ENCODE peak calls at places on chromosomes 7 and 10, in four cellular contexts. O, J, A and M are unnamed samples.

GRCh38 chr7:29119538-29119937 is 26.8 kb downstream of the CPVL start:
- DNase-seq in O (no peak), J (no peak), A (no peak), M (no peak)

GRCh38 chr10:77837248-77837924 is 89.2 kb downstream of the DLG5 start:
- DNase-seq in O (peak), J (no peak), A (no peak), M (peak)

GRCh38 chr10:125217986-125218675 is 57.8 kb upstream of the CTBP2 start:
- DNase-seq in O (no peak), J (no peak), A (no peak), M (peak)

GRCh38 chr7:56291-56913 is 136.0 kb upstream of the FAM20C start:
- DNase-seq in O (no peak), J (no peak), A (no peak), M (no peak)

GRCh38 chr10:49360271-49361177 is 35.4 kb downstream of the DRGX start:
- DNase-seq in O (no peak), J (no peak), A (peak), M (no peak)

GRCh38 chr7:130421685-130422084 is 19.1 kb downstream of the CEP41 start:
- DNase-seq in O (peak), J (no peak), A (no peak), M (no peak)

GRCh38 chr10:10589540-10589939 is 428.1 kb upstream of the CELF2 start:
- DNase-seq in O (peak), J (no peak), A (peak), M (peak)

GRCh38 chr7:26013551-26014083 is 138.4 kb upstream of the NFE2L3 start:
- DNase-seq in O (no peak), J (no peak), A (no peak), M (no peak)

GRCh38 chr10:17910144-17910789 is 41.5 kb upstream of the SLC39A12 start:
- DNase-seq in O (peak), J (no peak), A (peak), M (peak)

GRCh38 chr7:96236198-96237039 is 85.5 kb downstream of the SLC25A13 start:
- DNase-seq in O (peak), J (no peak), A (peak), M (peak)

DNA sequence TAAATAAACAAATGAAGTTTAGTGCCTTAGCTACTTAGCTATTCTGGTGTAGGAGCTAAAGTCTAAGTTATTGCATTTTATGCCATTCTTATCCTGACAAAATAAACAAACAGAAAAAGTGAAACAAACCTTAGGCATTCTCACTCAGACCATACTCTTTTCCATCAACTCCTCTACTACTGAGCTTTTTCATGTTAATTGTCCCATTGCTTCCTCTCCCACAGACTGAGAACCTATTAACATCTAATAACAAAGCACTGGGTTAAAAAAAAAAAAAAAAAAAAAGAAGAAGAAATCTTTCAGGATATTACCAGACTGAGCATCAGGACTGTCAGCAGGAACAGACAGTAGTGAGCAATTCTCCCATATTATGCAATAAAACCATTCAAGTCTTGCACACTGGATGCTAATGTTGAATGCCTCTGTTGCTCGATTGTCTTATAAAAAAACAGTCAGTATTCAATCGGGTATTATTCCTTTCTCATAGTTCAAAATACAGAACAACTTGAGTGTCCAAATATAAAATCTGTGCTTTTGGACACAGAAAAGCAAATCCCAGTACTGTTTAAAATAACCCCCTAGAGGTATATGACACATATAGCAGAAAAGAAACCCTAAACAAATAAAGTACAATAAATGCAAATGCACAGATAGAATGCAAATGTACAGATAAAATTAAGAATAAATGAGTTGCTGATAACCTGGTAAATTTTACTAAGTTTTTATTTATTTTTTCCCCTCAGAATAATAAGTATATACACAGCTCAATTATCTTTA is 531.4 kb upstream of the LRRTM3 start:
- DNase-seq in O (no peak), J (no peak), A (no peak), M (no peak)
- TF ChIP-seq CTCF in O (no peak), J (no peak), A (no peak), M (no peak)

DNA sequence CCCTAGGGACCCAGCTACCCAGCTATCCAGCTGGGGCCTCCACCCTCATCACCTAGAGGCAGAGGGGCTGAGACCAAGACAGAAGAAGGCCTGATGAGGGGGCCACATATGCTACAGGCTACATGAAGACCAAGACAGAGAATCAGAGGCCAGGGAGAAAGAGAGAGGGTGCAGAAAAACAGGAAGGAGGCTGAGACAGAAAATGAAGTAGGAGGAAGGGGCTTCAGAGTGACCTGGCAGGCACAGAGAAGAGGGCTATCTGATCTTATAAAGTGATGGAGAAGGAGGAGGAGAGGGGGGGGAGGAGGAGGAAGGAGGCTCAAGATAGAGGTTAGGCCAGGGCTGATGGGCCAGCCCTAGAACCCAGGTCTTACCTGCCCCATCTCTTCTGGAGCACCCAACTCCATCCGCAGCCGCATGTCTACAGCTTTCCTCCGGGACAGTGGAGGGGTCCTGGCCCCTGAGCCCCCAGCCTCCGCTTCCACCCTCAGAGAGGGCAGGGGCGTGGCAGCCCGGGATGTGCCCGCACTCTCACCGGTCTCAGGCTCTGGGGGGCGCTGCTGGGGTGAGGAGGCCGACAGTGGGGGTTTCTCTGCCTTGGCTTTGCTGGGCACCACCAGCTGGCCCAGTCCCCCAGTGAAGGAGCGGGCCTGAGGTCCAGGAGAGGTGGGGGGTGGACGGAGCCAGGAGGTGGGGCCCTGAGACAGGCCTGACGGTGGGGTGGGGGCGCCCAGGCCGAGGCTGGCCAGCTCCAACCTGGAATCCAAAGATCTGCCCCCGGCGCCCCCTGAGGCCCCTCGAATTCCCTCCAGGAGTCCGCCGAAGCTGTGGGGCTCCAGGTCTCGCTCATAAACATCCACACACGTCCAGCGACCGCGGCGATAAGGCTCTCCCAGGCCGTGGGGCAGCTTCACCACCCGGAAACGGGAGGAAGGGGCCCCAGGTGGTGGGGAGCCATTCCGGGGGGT is 1.8 kb downstream of the TSC22D4 start:
- DNase-seq in O (no peak), J (no peak), A (peak), M (no peak)
- H3K4me3 ChIP-seq in O (peak), J (peak), A (peak), M (peak)

DNA sequence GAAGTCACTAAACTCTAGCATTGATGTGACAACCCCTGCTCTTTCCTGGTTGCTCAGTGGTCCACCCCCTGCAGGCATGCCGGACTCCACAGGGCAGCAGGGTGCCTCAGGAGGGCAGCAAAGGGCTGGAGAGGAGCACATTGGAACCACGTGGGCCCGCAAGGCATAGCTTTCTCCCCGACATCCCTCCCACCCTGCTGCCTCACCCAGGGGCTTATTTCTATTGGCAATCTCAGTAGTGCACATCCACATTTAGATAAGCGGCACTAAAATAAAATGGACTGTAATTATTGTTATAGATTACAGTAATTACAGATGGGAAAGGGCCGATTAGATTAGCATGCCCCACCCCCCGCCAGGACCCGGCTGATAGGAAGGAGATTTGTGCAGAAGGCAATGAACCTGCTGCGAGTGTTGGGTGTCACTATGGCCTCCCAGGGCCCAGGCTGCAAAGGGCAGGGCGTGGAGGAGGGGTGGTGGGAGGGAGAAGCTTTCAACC is 580.1 kb downstream of the GRID1 start:
- DNase-seq in O (no peak), J (no peak), A (no peak), M (peak)
- TF ChIP-seq CTCF in O (no peak), J (no peak), A (peak), M (peak)

GRCh38 chr10:13705526-13706169 is 118.9 kb downstream of the PRPF18 start:
- DNase-seq in O (peak), J (no peak), A (no peak), M (no peak)
- H3K4me3 ChIP-seq in O (peak), J (peak), A (peak), M (no peak)

GRCh38 chr7:5477723-5478531 is 54.3 kb upstream of the TNRC18 start:
- DNase-seq in O (no peak), J (no peak), A (no peak), M (no peak)
- TF ChIP-seq CTCF in O (no peak), J (peak), A (no peak), M (peak)

GRCh38 chr10:133326745-133327650 is 9.7 kb downstream of the CALY start:
- DNase-seq in O (peak), J (no peak), A (no peak), M (no peak)

GRCh38 chr10:133325761-133326463 is 10.8 kb downstream of the CALY start:
- DNase-seq in O (no peak), J (no peak), A (no peak), M (no peak)

GRCh38 chr10:133324198-133324792 is 12.4 kb downstream of the CALY start:
- DNase-seq in O (peak), J (peak), A (peak), M (peak)

GRCh38 chr10:133324857-133325260 is 11.8 kb downstream of the CALY start:
- DNase-seq in O (no peak), J (no peak), A (no peak), M (no peak)

DNA sequence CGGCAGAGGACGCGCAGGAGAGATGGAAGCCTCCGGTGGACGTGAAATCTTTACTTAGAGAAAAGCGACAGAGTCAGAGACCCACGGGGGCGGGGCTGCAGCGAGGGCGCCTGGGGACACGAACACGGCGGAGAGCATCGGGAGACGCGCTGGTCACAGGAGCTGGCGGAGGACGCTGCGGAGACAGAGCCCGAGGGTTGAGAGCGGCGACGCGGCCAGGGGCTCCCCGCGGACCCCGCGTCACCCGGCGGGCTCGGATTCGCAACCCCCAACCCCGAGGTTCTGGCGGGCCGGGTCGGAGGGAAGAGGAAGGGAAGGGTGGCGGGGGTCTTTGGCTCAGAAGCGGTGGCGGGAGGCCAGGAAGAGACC is 11.3 kb downstream of the CALY start:
- DNase-seq in O (no peak), J (no peak), A (no peak), M (no peak)
- H3K4me3 ChIP-seq in O (peak), J (no peak), A (peak), M (peak)

DNA sequence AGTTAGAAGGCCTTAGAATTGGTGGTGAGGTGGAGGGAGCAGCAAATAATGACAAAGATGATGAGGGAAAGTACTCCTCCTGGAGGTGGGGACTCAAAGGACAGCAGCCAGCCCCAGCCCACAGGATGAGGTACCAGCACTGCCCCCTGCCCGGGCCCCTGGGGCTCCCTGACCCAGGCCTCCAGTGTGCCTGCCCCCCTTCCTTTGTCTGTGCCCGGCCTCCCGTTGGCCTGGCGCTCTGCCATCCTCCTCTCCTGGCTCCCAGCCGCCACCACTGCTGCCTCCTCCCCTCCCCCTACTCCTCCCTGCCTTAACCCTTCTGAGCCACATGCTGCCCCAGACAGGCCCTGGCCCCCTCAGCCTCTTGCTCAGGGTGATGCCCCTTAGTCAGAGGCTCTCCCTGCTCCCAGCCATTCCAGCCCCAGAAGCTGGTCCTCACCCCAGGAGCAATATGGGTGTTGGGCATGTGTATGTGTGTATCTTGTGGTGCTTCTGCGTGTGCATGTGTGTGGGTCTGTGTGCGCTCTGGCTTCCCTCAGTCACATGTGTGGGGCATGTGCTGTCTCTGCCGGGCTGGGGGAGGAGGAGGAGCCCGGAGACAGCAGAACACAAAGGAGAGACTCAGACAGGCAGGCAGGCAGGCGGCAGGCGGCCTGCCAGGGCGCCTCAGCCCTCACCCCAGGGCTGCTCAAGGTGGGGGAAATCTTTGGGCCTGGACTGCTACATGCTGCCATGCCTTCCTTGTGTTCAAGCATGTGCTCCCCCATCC is 2.6 kb downstream of the LDB1 start:
- DNase-seq in O (peak), J (no peak), A (peak), M (peak)
- TF ChIP-seq CTCF in O (no peak), J (no peak), A (no peak), M (peak)

GRCh38 chr7:128341733-128342132 is 2.0 kb downstream of the RBM28 start:
- DNase-seq in O (no peak), J (no peak), A (no peak), M (no peak)
- H3K4me3 ChIP-seq in O (no peak), J (no peak), A (no peak), M (no peak)